ENCODE peak calls at places on chromosomes 11 and 22, in six cellular contexts. One of them, this sample, is unnamed.

GRCh38 chr11:119373917-119374631 is 7.4 kb downstream of the USP2 start:
- DNase-seq in body of pancreas: peak; percentile 87
- DNase-seq in dorsolateral prefrontal cortex: peak; percentile 90
- DNase-seq in tibial nerve: peak; percentile 83
- DNase-seq in stimulated activated CD4-positive, alpha-beta T cell treated with anti-CD3 and anti-CD28 coated beads, Interleukin-12 subunit alpha, Interleukin-12 subunit beta, amount 100 ng/mL, for 4 hours: peak; percentile 38
- DNase-seq in naive B cell: no peak
- DNase-seq in this sample: peak; percentile 59

GRCh38 chr11:70916321-70916720 is 336.1 kb downstream of the SHANK2 start:
- DNase-seq in body of pancreas: no peak
- DNase-seq in dorsolateral prefrontal cortex: no peak
- DNase-seq in tibial nerve: no peak
- DNase-seq in stimulated activated CD4-positive, alpha-beta T cell treated with anti-CD3 and anti-CD28 coated beads, Interleukin-12 subunit alpha, Interleukin-12 subunit beta, amount 100 ng/mL, for 4 hours: no peak
- DNase-seq in naive B cell: no peak
- DNase-seq in this sample: no peak

GRCh38 chr11:94007426-94007825 is 13.7 kb upstream of the HEPHL1 start:
- DNase-seq in body of pancreas: no peak
- DNase-seq in dorsolateral prefrontal cortex: no peak
- DNase-seq in tibial nerve: no peak
- DNase-seq in stimulated activated CD4-positive, alpha-beta T cell treated with anti-CD3 and anti-CD28 coated beads, Interleukin-12 subunit alpha, Interleukin-12 subunit beta, amount 100 ng/mL, for 4 hours: no peak
- DNase-seq in naive B cell: no peak
- DNase-seq in this sample: no peak

GRCh38 chr11:126485986-126486635 is 130.6 kb downstream of the ST3GAL4 start:
- DNase-seq in body of pancreas: no peak
- DNase-seq in dorsolateral prefrontal cortex: peak; percentile 32
- DNase-seq in tibial nerve: no peak
- DNase-seq in stimulated activated CD4-positive, alpha-beta T cell treated with anti-CD3 and anti-CD28 coated beads, Interleukin-12 subunit alpha, Interleukin-12 subunit beta, amount 100 ng/mL, for 4 hours: no peak
- DNase-seq in naive B cell: no peak
- DNase-seq in this sample: no peak

GRCh38 chr11:68661697-68662603 is 22.4 kb upstream of the GAL start:
- DNase-seq in body of pancreas: no peak
- DNase-seq in dorsolateral prefrontal cortex: peak; percentile 24
- DNase-seq in tibial nerve: no peak
- DNase-seq in stimulated activated CD4-positive, alpha-beta T cell treated with anti-CD3 and anti-CD28 coated beads, Interleukin-12 subunit alpha, Interleukin-12 subunit beta, amount 100 ng/mL, for 4 hours: no peak
- DNase-seq in naive B cell: no peak
- DNase-seq in this sample: no peak

GRCh38 chr22:40009231-40009769 is 14.5 kb downstream of the FAM83F start:
- DNase-seq in body of pancreas: peak; percentile 47
- DNase-seq in dorsolateral prefrontal cortex: no peak
- DNase-seq in tibial nerve: no peak
- DNase-seq in stimulated activated CD4-positive, alpha-beta T cell treated with anti-CD3 and anti-CD28 coated beads, Interleukin-12 subunit alpha, Interleukin-12 subunit beta, amount 100 ng/mL, for 4 hours: no peak
- DNase-seq in naive B cell: no peak
- DNase-seq in this sample: peak; percentile 73

GRCh38 chr11:103618532-103618931 is 417.9 kb upstream of the DDI1 start:
- DNase-seq in body of pancreas: no peak
- DNase-seq in dorsolateral prefrontal cortex: no peak
- DNase-seq in tibial nerve: no peak
- DNase-seq in stimulated activated CD4-positive, alpha-beta T cell treated with anti-CD3 and anti-CD28 coated beads, Interleukin-12 subunit alpha, Interleukin-12 subunit beta, amount 100 ng/mL, for 4 hours: no peak
- DNase-seq in naive B cell: no peak
- DNase-seq in this sample: no peak

GRCh38 chr11:106091480-106092123 is 14.1 kb downstream of the AASDHPPT start:
- DNase-seq in body of pancreas: no peak
- DNase-seq in dorsolateral prefrontal cortex: no peak
- DNase-seq in tibial nerve: no peak
- DNase-seq in stimulated activated CD4-positive, alpha-beta T cell treated with anti-CD3 and anti-CD28 coated beads, Interleukin-12 subunit alpha, Interleukin-12 subunit beta, amount 100 ng/mL, for 4 hours: peak; percentile 7
- DNase-seq in naive B cell: no peak
- DNase-seq in this sample: peak; percentile 3

GRCh38 chr11:60929774-60930173 is 5.5 kb downstream of the TMEM132A start:
- DNase-seq in body of pancreas: no peak
- DNase-seq in dorsolateral prefrontal cortex: no peak
- DNase-seq in tibial nerve: no peak
- DNase-seq in stimulated activated CD4-positive, alpha-beta T cell treated with anti-CD3 and anti-CD28 coated beads, Interleukin-12 subunit alpha, Interleukin-12 subunit beta, amount 100 ng/mL, for 4 hours: no peak
- DNase-seq in naive B cell: no peak
- DNase-seq in this sample: no peak

GRCh38 chr11:68956142-68956541 is 24.6 kb downstream of the MRGPRD start:
- DNase-seq in body of pancreas: no peak
- DNase-seq in dorsolateral prefrontal cortex: no peak
- DNase-seq in tibial nerve: no peak
- DNase-seq in stimulated activated CD4-positive, alpha-beta T cell treated with anti-CD3 and anti-CD28 coated beads, Interleukin-12 subunit alpha, Interleukin-12 subunit beta, amount 100 ng/mL, for 4 hours: no peak
- DNase-seq in naive B cell: no peak
- DNase-seq in this sample: no peak

GRCh38 chr11:798093-798713 is at the start of gene SLC25A22:
- DNase-seq in body of pancreas: peak; percentile 85
- DNase-seq in dorsolateral prefrontal cortex: peak; percentile 75
- DNase-seq in tibial nerve: peak; percentile 60
- DNase-seq in stimulated activated CD4-positive, alpha-beta T cell treated with anti-CD3 and anti-CD28 coated beads, Interleukin-12 subunit alpha, Interleukin-12 subunit beta, amount 100 ng/mL, for 4 hours: peak; percentile 85
- DNase-seq in naive B cell: peak; percentile 92
- DNase-seq in this sample: peak; percentile 56

GRCh38 chr22:26348810-26349526 is 80.1 kb upstream of the ASPHD2 start:
- DNase-seq in body of pancreas: no peak
- DNase-seq in dorsolateral prefrontal cortex: no peak
- DNase-seq in tibial nerve: no peak
- DNase-seq in stimulated activated CD4-positive, alpha-beta T cell treated with anti-CD3 and anti-CD28 coated beads, Interleukin-12 subunit alpha, Interleukin-12 subunit beta, amount 100 ng/mL, for 4 hours: no peak
- DNase-seq in naive B cell: no peak
- DNase-seq in this sample: no peak

GRCh38 chr11:20368441-20368840 is 4.9 kb downstream of the HTATIP2 start:
- DNase-seq in body of pancreas: no peak
- DNase-seq in dorsolateral prefrontal cortex: no peak
- DNase-seq in tibial nerve: no peak
- DNase-seq in stimulated activated CD4-positive, alpha-beta T cell treated with anti-CD3 and anti-CD28 coated beads, Interleukin-12 subunit alpha, Interleukin-12 subunit beta, amount 100 ng/mL, for 4 hours: no peak
- DNase-seq in naive B cell: no peak
- DNase-seq in this sample: peak; percentile 35

GRCh38 chr11:70688142-70688541 is 289.8 kb downstream of the CTTN start:
- DNase-seq in body of pancreas: peak; percentile 61
- DNase-seq in dorsolateral prefrontal cortex: no peak
- DNase-seq in tibial nerve: no peak
- DNase-seq in stimulated activated CD4-positive, alpha-beta T cell treated with anti-CD3 and anti-CD28 coated beads, Interleukin-12 subunit alpha, Interleukin-12 subunit beta, amount 100 ng/mL, for 4 hours: no peak
- DNase-seq in naive B cell: no peak
- DNase-seq in this sample: no peak

GRCh38 chr11:20647976-20648565 is 21.3 kb upstream of the NELL1 start:
- DNase-seq in body of pancreas: peak; percentile 58
- DNase-seq in dorsolateral prefrontal cortex: no peak
- DNase-seq in tibial nerve: peak; percentile 82
- DNase-seq in stimulated activated CD4-positive, alpha-beta T cell treated with anti-CD3 and anti-CD28 coated beads, Interleukin-12 subunit alpha, Interleukin-12 subunit beta, amount 100 ng/mL, for 4 hours: peak; percentile 4
- DNase-seq in naive B cell: peak; percentile 8
- DNase-seq in this sample: peak; percentile 56

GRCh38 chr22:41976070-41976901 is 7.0 kb downstream of the SEPTIN3 start:
- DNase-seq in body of pancreas: peak; percentile 65
- DNase-seq in dorsolateral prefrontal cortex: peak; percentile 85
- DNase-seq in tibial nerve: no peak
- DNase-seq in stimulated activated CD4-positive, alpha-beta T cell treated with anti-CD3 and anti-CD28 coated beads, Interleukin-12 subunit alpha, Interleukin-12 subunit beta, amount 100 ng/mL, for 4 hours: peak; percentile 47
- DNase-seq in naive B cell: peak; percentile 46
- DNase-seq in this sample: no peak

GRCh38 chr22:20575724-20576444 is 68.5 kb downstream of the MED15 start:
- DNase-seq in body of pancreas: no peak
- DNase-seq in dorsolateral prefrontal cortex: no peak
- DNase-seq in tibial nerve: no peak
- DNase-seq in stimulated activated CD4-positive, alpha-beta T cell treated with anti-CD3 and anti-CD28 coated beads, Interleukin-12 subunit alpha, Interleukin-12 subunit beta, amount 100 ng/mL, for 4 hours: no peak
- DNase-seq in naive B cell: no peak
- DNase-seq in this sample: no peak

GRCh38 chr22:26784772-26785171 is 127.4 kb downstream of the MIAT start:
- DNase-seq in body of pancreas: no peak
- DNase-seq in dorsolateral prefrontal cortex: no peak
- DNase-seq in tibial nerve: no peak
- DNase-seq in stimulated activated CD4-positive, alpha-beta T cell treated with anti-CD3 and anti-CD28 coated beads, Interleukin-12 subunit alpha, Interleukin-12 subunit beta, amount 100 ng/mL, for 4 hours: no peak
- DNase-seq in naive B cell: no peak
- DNase-seq in this sample: no peak

GRCh38 chr11:112525270-112525669 is 264.6 kb upstream of the PLET1 start:
- DNase-seq in body of pancreas: peak; percentile 11
- DNase-seq in dorsolateral prefrontal cortex: no peak
- DNase-seq in tibial nerve: peak; percentile 34
- DNase-seq in stimulated activated CD4-positive, alpha-beta T cell treated with anti-CD3 and anti-CD28 coated beads, Interleukin-12 subunit alpha, Interleukin-12 subunit beta, amount 100 ng/mL, for 4 hours: no peak
- DNase-seq in naive B cell: no peak
- DNase-seq in this sample: no peak

GRCh38 chr11:19252394-19253148 is 11.8 kb upstream of the E2F8 start:
- DNase-seq in body of pancreas: no peak
- DNase-seq in dorsolateral prefrontal cortex: no peak
- DNase-seq in tibial nerve: no peak
- DNase-seq in stimulated activated CD4-positive, alpha-beta T cell treated with anti-CD3 and anti-CD28 coated beads, Interleukin-12 subunit alpha, Interleukin-12 subunit beta, amount 100 ng/mL, for 4 hours: no peak
- DNase-seq in naive B cell: no peak
- DNase-seq in this sample: no peak